ENCODE peak calls at places on chromosomes 1 and 21, in four cellular contexts. O is stomach, K is choroid plexus epithelial cell, L is HL-60. V is an unnamed sample.

GRCh38 chr21:38796426-38796825 is 9.3 kb upstream of the ETS2 start:
- DNase-seq in O (no peak), K (peak), L (no peak), V (peak)

GRCh38 chr1:27292111-27292510 is 29.9 kb upstream of the TMEM222 start:
- DNase-seq in O (no peak), K (no peak), L (no peak), V (peak)

GRCh38 chr1:201748331-201748730 is 80.6 kb upstream of the IPO9 start:
- DNase-seq in O (no peak), K (peak), L (no peak), V (peak)

GRCh38 chr1:156102634-156103511 is 11.6 kb upstream of the LMNA start:
- DNase-seq in O (no peak), K (no peak), L (peak), V (no peak)

GRCh38 chr1:46057781-46058180 is 74.6 kb downstream of the PIK3R3 start:
- DNase-seq in O (no peak), K (no peak), L (no peak), V (no peak)

GRCh38 chr1:78005755-78006154 is 1.0 kb downstream of the DNAJB4 start:
- DNase-seq in O (no peak), K (peak), L (peak), V (peak)

GRCh38 chr21:27450216-27450615 is 483.3 kb upstream of the ADAMTS5 start:
- DNase-seq in O (no peak), K (peak), L (no peak), V (no peak)

GRCh38 chr21:38377165-38378093 is 120.6 kb downstream of the KCNJ15 start:
- DNase-seq in O (no peak), K (no peak), L (no peak), V (no peak)

GRCh38 chr1:72845342-72845741 is 563.0 kb upstream of the NEGR1 start:
- DNase-seq in O (no peak), K (peak), L (no peak), V (no peak)

GRCh38 chr21:44871576-44872265 is 1.8 kb downstream of the PTTG1IP start:
- DNase-seq in O (peak), K (peak), L (peak), V (peak)

GRCh38 chr1:33654267-33654832 is 181.9 kb downstream of the ZSCAN20 start:
- DNase-seq in O (no peak), K (peak), L (peak), V (no peak)
- TF ChIP-seq CTCF in O (no peak), K (peak), L (peak), V (no peak)

GRCh38 chr21:21464691-21465090 is 466.5 kb downstream of the NCAM2 start:
- DNase-seq in O (no peak), K (no peak), L (no peak), V (no peak)
- H3K4me3 ChIP-seq in O (no peak), K (no peak), L (no peak), V (no peak)

GRCh38 chr1:95916616-95917015 is 682.6 kb downstream of the RWDD3 start:
- DNase-seq in O (no peak), K (peak), L (no peak), V (peak)
- TF ChIP-seq CTCF in O (no peak), K (peak), L (no peak), V (peak)

GRCh38 chr1:111748618-111749337 is 6.9 kb upstream of the DDX20 start:
- DNase-seq in O (no peak), K (no peak), L (no peak), V (no peak)

GRCh38 chr1:111745670-111746613 is 6.7 kb upstream of the INKA2 start:
- DNase-seq in O (no peak), K (no peak), L (no peak), V (no peak)

GRCh38 chr1:111747947-111748346 is 7.8 kb upstream of the DDX20 start:
- DNase-seq in O (no peak), K (no peak), L (no peak), V (no peak)

GRCh38 chr1:111747282-111747734 is 8.1 kb upstream of the INKA2 start:
- DNase-seq in O (peak), K (peak), L (peak), V (peak)

GRCh38 chr1:111746614-111746999 is 7.4 kb upstream of the INKA2 start:
- DNase-seq in O (no peak), K (no peak), L (no peak), V (no peak)
- H3K4me3 ChIP-seq in O (no peak), K (no peak), L (no peak), V (no peak)